ENCODE peak calls at places on chromosomes 12 and 14, in five cellular contexts. One of them, this sample, is unnamed.

GRCh38 chr14:52923902-52924575 is 26.8 kb downstream of the FERMT2 start:
- DNase-seq in prostate gland: no peak
- DNase-seq in IMR-90: no peak
- DNase-seq in breast epithelium: no peak
- DNase-seq in Peyer's patch: no peak
- DNase-seq in this sample: no peak

GRCh38 chr12:47900480-47901129 is 4.2 kb downstream of the VDR start:
- DNase-seq in breast epithelium: peak; percentile 57
- DNase-seq in Peyer's patch: no peak
- DNase-seq in IMR-90: no peak
- DNase-seq in prostate gland: peak; percentile 23
- DNase-seq in this sample: no peak

GRCh38 chr12:126953365-126953889 is 1313.5 kb upstream of the TMEM132C start:
- DNase-seq in prostate gland: no peak
- DNase-seq in breast epithelium: no peak
- DNase-seq in Peyer's patch: no peak
- DNase-seq in IMR-90: no peak
- DNase-seq in this sample: no peak

GRCh38 chr12:132600048-132601032 is 10.0 kb downstream of the LRCOL1 start:
- DNase-seq in Peyer's patch: peak; percentile 50
- DNase-seq in breast epithelium: peak; percentile 74
- DNase-seq in prostate gland: peak; percentile 62
- DNase-seq in IMR-90: peak; percentile 61
- DNase-seq in this sample: no peak

GRCh38 chr14:96362071-96362964 is 823 bp downstream of the ATG2B start:
- DNase-seq in Peyer's patch: peak; percentile 39
- DNase-seq in IMR-90: peak; percentile 30
- DNase-seq in breast epithelium: peak; percentile 52
- DNase-seq in prostate gland: peak; percentile 84
- DNase-seq in this sample: no peak

GRCh38 chr12:32893458-32893857 is 3.1 kb downstream of the PKP2 start:
- DNase-seq in IMR-90: no peak
- DNase-seq in breast epithelium: no peak
- DNase-seq in Peyer's patch: no peak
- DNase-seq in prostate gland: no peak
- DNase-seq in this sample: no peak

GRCh38 chr12:130965214-130965613 is 11.5 kb downstream of the ADGRD1 start:
- DNase-seq in prostate gland: no peak
- DNase-seq in Peyer's patch: no peak
- DNase-seq in IMR-90: no peak
- DNase-seq in breast epithelium: no peak
- DNase-seq in this sample: no peak

GRCh38 chr12:31923063-31923412 is 36.2 kb upstream of the RESF1 start:
- DNase-seq in breast epithelium: no peak
- DNase-seq in prostate gland: no peak
- DNase-seq in IMR-90: no peak
- DNase-seq in Peyer's patch: no peak
- DNase-seq in this sample: no peak

GRCh38 chr14:74219277-74219676 is 20.0 kb upstream of the VSX2 start:
- DNase-seq in prostate gland: no peak
- DNase-seq in breast epithelium: no peak
- DNase-seq in IMR-90: no peak
- DNase-seq in Peyer's patch: no peak
- DNase-seq in this sample: no peak

GRCh38 chr12:46354111-46354798 is 18.3 kb downstream of the SLC38A2 start:
- DNase-seq in Peyer's patch: no peak
- DNase-seq in breast epithelium: no peak
- DNase-seq in IMR-90: no peak
- DNase-seq in prostate gland: no peak
- DNase-seq in this sample: no peak

GRCh38 chr12:12747281-12747680 is 30.1 kb downstream of the CDKN1B start:
- DNase-seq in IMR-90: no peak
- DNase-seq in breast epithelium: no peak
- DNase-seq in Peyer's patch: no peak
- DNase-seq in prostate gland: no peak
- DNase-seq in this sample: no peak

GRCh38 chr12:79688376-79689040 is 2.3 kb downstream of the PAWR start:
- DNase-seq in Peyer's patch: no peak
- DNase-seq in breast epithelium: no peak
- DNase-seq in prostate gland: no peak
- DNase-seq in IMR-90: no peak
- DNase-seq in this sample: no peak

GRCh38 chr12:74782086-74782485 is 244.5 kb downstream of the ATXN7L3B start:
- DNase-seq in IMR-90: no peak
- DNase-seq in prostate gland: no peak
- DNase-seq in Peyer's patch: no peak
- DNase-seq in breast epithelium: no peak
- DNase-seq in this sample: no peak

GRCh38 chr14:91649930-91650329 is 82.0 kb downstream of the CATSPERB start:
- DNase-seq in IMR-90: peak; percentile 49
- DNase-seq in breast epithelium: no peak
- DNase-seq in prostate gland: peak; percentile 32
- DNase-seq in Peyer's patch: no peak
- DNase-seq in this sample: peak; percentile 21

GRCh38 chr14:105503918-105504692 is 13.1 kb downstream of the TEDC1 start:
- DNase-seq in IMR-90: no peak
- DNase-seq in breast epithelium: no peak
- DNase-seq in prostate gland: no peak
- DNase-seq in Peyer's patch: no peak
- DNase-seq in this sample: no peak

DNA sequence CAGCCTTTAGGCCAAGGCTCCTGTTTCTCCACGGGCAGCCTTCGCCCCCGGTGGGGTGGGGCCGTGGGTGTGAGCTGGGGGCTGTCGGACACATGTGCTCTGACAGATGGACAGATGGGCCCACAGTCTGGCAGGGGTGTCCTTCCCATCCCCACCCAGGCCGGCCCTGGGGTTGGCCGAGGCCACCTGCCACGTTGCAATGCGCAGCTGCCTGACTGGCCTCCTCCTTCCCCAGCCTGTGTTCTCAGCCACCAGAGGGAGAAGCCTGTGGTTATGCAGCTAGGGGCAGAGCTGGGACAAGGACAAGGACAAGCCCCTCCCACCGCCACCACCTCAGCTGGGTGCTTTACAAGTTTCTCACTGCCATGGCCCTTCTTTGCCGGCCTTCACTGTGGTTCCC is 44.4 kb downstream of the TEAD4 start:
- DNase-seq in prostate gland: no peak
- DNase-seq in breast epithelium: no peak
- DNase-seq in IMR-90: no peak
- DNase-seq in Peyer's patch: no peak
- DNase-seq in this sample: no peak
- TF ChIP-seq POLR2A in prostate gland: no peak
- TF ChIP-seq POLR2A in breast epithelium: no peak
- TF ChIP-seq POLR2A in IMR-90: no peak
- TF ChIP-seq POLR2A in Peyer's patch: no peak
- TF ChIP-seq POLR2A in this sample: no peak

GRCh38 chr12:3755898-3756297 is 3.0 kb upstream of the CRACR2A start:
- DNase-seq in prostate gland: no peak
- DNase-seq in IMR-90: no peak
- DNase-seq in Peyer's patch: no peak
- DNase-seq in breast epithelium: no peak
- DNase-seq in this sample: no peak

GRCh38 chr12:3752741-3753486 is at the start of gene CRACR2A:
- DNase-seq in Peyer's patch: peak; percentile 76
- DNase-seq in breast epithelium: no peak
- DNase-seq in prostate gland: peak; percentile 35
- DNase-seq in IMR-90: peak; percentile 31
- DNase-seq in this sample: peak; percentile 91

GRCh38 chr12:3751151-3752095 is 1.5 kb downstream of the CRACR2A start:
- DNase-seq in prostate gland: no peak
- DNase-seq in Peyer's patch: no peak
- DNase-seq in IMR-90: no peak
- DNase-seq in breast epithelium: no peak
- DNase-seq in this sample: no peak

GRCh38 chr12:3752096-3752709 is 706 bp downstream of the CRACR2A start:
- DNase-seq in IMR-90: no peak
- DNase-seq in Peyer's patch: peak; percentile 81
- DNase-seq in breast epithelium: no peak
- DNase-seq in prostate gland: peak; percentile 46
- DNase-seq in this sample: peak; percentile 24

GRCh38 chr12:3753549-3754284 is 808 bp upstream of the CRACR2A start:
- DNase-seq in IMR-90: no peak
- DNase-seq in prostate gland: no peak
- DNase-seq in breast epithelium: no peak
- DNase-seq in Peyer's patch: no peak
- DNase-seq in this sample: no peak
- H3K4me3 ChIP-seq in IMR-90: no peak overlapping the region
- H3K4me3 ChIP-seq in prostate gland: no peak overlapping the region
- H3K4me3 ChIP-seq in breast epithelium: peak overlapping the region; percentile 59
- H3K4me3 ChIP-seq in Peyer's patch: peak overlapping the region; percentile 55
- H3K4me3 ChIP-seq in this sample: no peak overlapping the region

GRCh38 chr14:54715244-54715643 is 148.3 kb downstream of the SAMD4A start:
- DNase-seq in prostate gland: no peak
- DNase-seq in Peyer's patch: no peak
- DNase-seq in breast epithelium: no peak
- DNase-seq in IMR-90: peak; percentile 53
- DNase-seq in this sample: no peak
- TF ChIP-seq CTCF in prostate gland: no peak
- TF ChIP-seq CTCF in Peyer's patch: no peak
- TF ChIP-seq CTCF in breast epithelium: no peak
- TF ChIP-seq CTCF in IMR-90: peak; percentile 33
- TF ChIP-seq CTCF in this sample: no peak

GRCh38 chr14:100305446-100306255 is 593 bp downstream of the SLC25A29 start:
- DNase-seq in breast epithelium: no peak
- DNase-seq in IMR-90: no peak
- DNase-seq in prostate gland: peak; percentile 30
- DNase-seq in Peyer's patch: peak; percentile 29
- DNase-seq in this sample: no peak

GRCh38 chr14:100304825-100305445 is 1.3 kb downstream of the SLC25A29 start:
- DNase-seq in IMR-90: peak; percentile 22
- DNase-seq in prostate gland: peak; percentile 86
- DNase-seq in breast epithelium: no peak
- DNase-seq in Peyer's patch: no peak
- DNase-seq in this sample: peak; percentile 53

GRCh38 chr14:100306506-100307214 is 416 bp upstream of the SLC25A29 start:
- DNase-seq in IMR-90: peak; percentile 78
- DNase-seq in prostate gland: peak; percentile 92
- DNase-seq in breast epithelium: peak; percentile 84
- DNase-seq in Peyer's patch: peak; percentile 88
- DNase-seq in this sample: peak; percentile 97

GRCh38 chr14:100307215-100308111 is 1.2 kb upstream of the SLC25A29 start:
- DNase-seq in breast epithelium: no peak
- DNase-seq in IMR-90: peak; percentile 17
- DNase-seq in prostate gland: no peak
- DNase-seq in Peyer's patch: no peak
- DNase-seq in this sample: no peak

GRCh38 chr14:100306256-100306505 is at the start of gene SLC25A29:
- DNase-seq in Peyer's patch: no peak
- DNase-seq in prostate gland: no peak
- DNase-seq in breast epithelium: no peak
- DNase-seq in IMR-90: no peak
- DNase-seq in this sample: no peak
- TF ChIP-seq POLR2A in Peyer's patch: no peak
- TF ChIP-seq POLR2A in prostate gland: peak; percentile 94
- TF ChIP-seq POLR2A in breast epithelium: no peak
- TF ChIP-seq POLR2A in IMR-90: peak; percentile 56
- TF ChIP-seq POLR2A in this sample: no peak

GRCh38 chr12:124684496-124684895 is 117.1 kb upstream of the NCOR2 start:
- DNase-seq in IMR-90: peak; percentile 11
- DNase-seq in breast epithelium: no peak
- DNase-seq in Peyer's patch: no peak
- DNase-seq in prostate gland: peak; percentile 56
- DNase-seq in this sample: no peak
- H3K4me3 ChIP-seq in IMR-90: peak overlapping the region; percentile 17
- H3K4me3 ChIP-seq in breast epithelium: peak overlapping the region; percentile 27
- H3K4me3 ChIP-seq in Peyer's patch: no peak overlapping the region
- H3K4me3 ChIP-seq in prostate gland: no peak overlapping the region
- H3K4me3 ChIP-seq in this sample: no peak overlapping the region

DNA sequence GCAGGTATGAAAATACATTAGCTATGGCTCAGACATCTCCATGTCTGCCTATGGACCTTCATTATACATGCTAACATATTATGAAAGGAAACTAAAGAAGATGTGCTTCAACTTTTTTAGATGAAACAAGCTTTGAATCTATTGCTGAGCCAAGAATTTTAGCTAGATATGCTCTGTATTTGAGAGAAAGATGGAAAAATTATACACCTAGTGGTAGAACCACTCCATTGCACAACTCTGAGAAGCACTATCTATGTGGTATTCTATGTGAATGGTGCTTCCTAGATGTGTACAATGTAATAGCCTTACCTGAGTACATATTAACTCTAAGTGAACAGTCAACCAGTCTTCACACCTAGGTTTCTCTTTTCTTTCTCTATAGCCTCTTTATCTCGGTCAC is 17.3 kb downstream of the EPYC start:
- DNase-seq in breast epithelium: no peak
- DNase-seq in IMR-90: no peak
- DNase-seq in prostate gland: no peak
- DNase-seq in Peyer's patch: no peak
- DNase-seq in this sample: no peak
- TF ChIP-seq CTCF in breast epithelium: no peak
- TF ChIP-seq CTCF in IMR-90: no peak
- TF ChIP-seq CTCF in prostate gland: no peak
- TF ChIP-seq CTCF in Peyer's patch: no peak
- TF ChIP-seq CTCF in this sample: no peak

GRCh38 chr12:25388216-25388615 is 137.5 kb upstream of the KRAS start:
- DNase-seq in Peyer's patch: no peak
- DNase-seq in IMR-90: peak; percentile 25
- DNase-seq in breast epithelium: no peak
- DNase-seq in prostate gland: no peak
- DNase-seq in this sample: no peak

GRCh38 chr12:25384038-25384953 is 133.6 kb upstream of the KRAS start:
- DNase-seq in prostate gland: no peak
- DNase-seq in IMR-90: peak; percentile 11
- DNase-seq in Peyer's patch: no peak
- DNase-seq in breast epithelium: no peak
- DNase-seq in this sample: no peak

GRCh38 chr12:25386823-25387134 is 136.1 kb upstream of the KRAS start:
- DNase-seq in prostate gland: peak; percentile 9
- DNase-seq in Peyer's patch: no peak
- DNase-seq in breast epithelium: no peak
- DNase-seq in IMR-90: no peak
- DNase-seq in this sample: peak; percentile 86

GRCh38 chr12:25384954-25385216 is 134.2 kb upstream of the KRAS start:
- DNase-seq in Peyer's patch: no peak
- DNase-seq in IMR-90: no peak
- DNase-seq in breast epithelium: no peak
- DNase-seq in prostate gland: no peak
- DNase-seq in this sample: no peak

GRCh38 chr12:25387136-25388050 is 136.7 kb upstream of the KRAS start:
- DNase-seq in prostate gland: peak; percentile 88
- DNase-seq in breast epithelium: peak; percentile 78
- DNase-seq in Peyer's patch: peak; percentile 68
- DNase-seq in IMR-90: peak; percentile 92
- DNase-seq in this sample: peak; percentile 97
- TF ChIP-seq POLR2A in prostate gland: no peak
- TF ChIP-seq POLR2A in breast epithelium: no peak
- TF ChIP-seq POLR2A in Peyer's patch: no peak
- TF ChIP-seq POLR2A in IMR-90: peak; percentile 78
- TF ChIP-seq POLR2A in this sample: no peak

GRCh38 chr14:34833545-34834523 is 41.3 kb downstream of the BAZ1A start:
- DNase-seq in prostate gland: no peak
- DNase-seq in breast epithelium: no peak
- DNase-seq in IMR-90: no peak
- DNase-seq in Peyer's patch: no peak
- DNase-seq in this sample: no peak
- H3K4me3 ChIP-seq in prostate gland: no peak overlapping the region
- H3K4me3 ChIP-seq in breast epithelium: no peak overlapping the region
- H3K4me3 ChIP-seq in IMR-90: no peak overlapping the region
- H3K4me3 ChIP-seq in Peyer's patch: no peak overlapping the region
- H3K4me3 ChIP-seq in this sample: no peak overlapping the region

This sample was measured in lower leg skin.